ENCODE peak calls at places on chromosomes 4 and X, in five cellular contexts. One of them, this sample, is unnamed. For H3K27me3, the result is how much of the 10 kb centered on the place peaks cover.

GRCh38 chrX:1676866-1677265 is 62.0 kb downstream of the ASMT start:
- DNase-seq in H1: no peak
- DNase-seq in SK-N-SH: no peak
- DNase-seq in cardiac muscle cell: no peak
- DNase-seq in HL-60: no peak
- DNase-seq in this sample: no peak

GRCh38 chr4:7652451-7652871 is 217.7 kb upstream of the PSAPL1 start:
- DNase-seq in H1: no peak
- DNase-seq in SK-N-SH: no peak
- DNase-seq in cardiac muscle cell: no peak
- DNase-seq in HL-60: no peak
- DNase-seq in this sample: no peak

GRCh38 chr4:145503486-145504072 is 21.9 kb downstream of the SMAD1 start:
- DNase-seq in H1: no peak
- DNase-seq in SK-N-SH: no peak
- DNase-seq in cardiac muscle cell: no peak
- DNase-seq in HL-60: no peak
- DNase-seq in this sample: no peak

GRCh38 chr4:82984459-82984858 is 26.2 kb downstream of the LIN54 start:
- DNase-seq in H1: no peak
- DNase-seq in SK-N-SH: no peak
- DNase-seq in cardiac muscle cell: no peak
- DNase-seq in HL-60: no peak
- DNase-seq in this sample: peak

GRCh38 chr4:23991444-23991843 is 101.6 kb upstream of the PPARGC1A start:
- DNase-seq in H1: no peak
- DNase-seq in SK-N-SH: no peak
- DNase-seq in cardiac muscle cell: peak
- DNase-seq in HL-60: no peak
- DNase-seq in this sample: no peak

GRCh38 chr4:41095192-41095872 is 119.0 kb downstream of the APBB2 start:
- DNase-seq in H1: no peak
- DNase-seq in SK-N-SH: no peak
- DNase-seq in cardiac muscle cell: no peak
- DNase-seq in HL-60: no peak
- DNase-seq in this sample: no peak

GRCh38 chrX:101931104-101931493 is 728 bp downstream of the ZMAT1 start:
- DNase-seq in H1: no peak
- DNase-seq in SK-N-SH: peak
- DNase-seq in cardiac muscle cell: no peak
- DNase-seq in HL-60: peak
- DNase-seq in this sample: no peak

GRCh38 chr4:170388255-170388654 is 298.5 kb upstream of the AADAT start:
- DNase-seq in H1: no peak
- DNase-seq in SK-N-SH: no peak
- DNase-seq in cardiac muscle cell: no peak
- DNase-seq in HL-60: no peak
- DNase-seq in this sample: peak

GRCh38 chr4:10534820-10535219 is 77.6 kb upstream of the ZNF518B start:
- DNase-seq in H1: no peak
- DNase-seq in SK-N-SH: no peak
- DNase-seq in cardiac muscle cell: no peak
- DNase-seq in HL-60: no peak
- DNase-seq in this sample: no peak

GRCh38 chr4:74456056-74456744 is 11.3 kb downstream of the AREG start:
- DNase-seq in H1: no peak
- DNase-seq in SK-N-SH: no peak
- DNase-seq in cardiac muscle cell: no peak
- DNase-seq in HL-60: no peak
- DNase-seq in this sample: no peak

GRCh38 chr4:153507679-153508073 is 41.5 kb downstream of the TMEM131L start:
- DNase-seq in H1: no peak
- DNase-seq in SK-N-SH: no peak
- DNase-seq in cardiac muscle cell: no peak
- DNase-seq in HL-60: no peak
- DNase-seq in this sample: no peak

GRCh38 chr4:169620846-169621228 is 459 bp downstream of the CLCN3 start:
- DNase-seq in H1: no peak
- DNase-seq in SK-N-SH: peak
- DNase-seq in cardiac muscle cell: peak
- DNase-seq in HL-60: peak
- DNase-seq in this sample: no peak

GRCh38 chrX:10797493-10797892 is 177.1 kb upstream of the MID1 start:
- DNase-seq in H1: no peak
- DNase-seq in SK-N-SH: no peak
- DNase-seq in cardiac muscle cell: no peak
- DNase-seq in HL-60: no peak
- DNase-seq in this sample: no peak

GRCh38 chr4:8517946-8518345 is 62.2 kb upstream of the GPR78 start:
- DNase-seq in H1: no peak
- DNase-seq in SK-N-SH: no peak
- DNase-seq in cardiac muscle cell: no peak
- DNase-seq in HL-60: no peak
- DNase-seq in this sample: no peak

GRCh38 chrX:40107291-40108083 is 9.7 kb upstream of the BCOR start:
- DNase-seq in H1: no peak
- DNase-seq in SK-N-SH: peak
- DNase-seq in cardiac muscle cell: peak
- DNase-seq in HL-60: no peak
- DNase-seq in this sample: no peak

GRCh38 chr4:76611611-76612010 is 176.6 kb downstream of the SHROOM3 start:
- DNase-seq in H1: no peak
- DNase-seq in SK-N-SH: no peak
- DNase-seq in cardiac muscle cell: no peak
- DNase-seq in HL-60: no peak
- DNase-seq in this sample: no peak

GRCh38 chr4:145681956-145682355 is 2.0 kb downstream of the C4orf51 start:
- DNase-seq in H1: no peak
- DNase-seq in SK-N-SH: no peak
- DNase-seq in cardiac muscle cell: no peak
- DNase-seq in HL-60: no peak
- DNase-seq in this sample: no peak

GRCh38 chr4:116501954-116502353 is 583.4 kb downstream of the TRAM1L1 start:
- DNase-seq in H1: peak
- DNase-seq in SK-N-SH: no peak
- DNase-seq in cardiac muscle cell: peak
- DNase-seq in HL-60: no peak
- DNase-seq in this sample: no peak

GRCh38 chr4:28287837-28288236 is 1427.2 kb downstream of the STIM2 start:
- DNase-seq in H1: no peak
- DNase-seq in SK-N-SH: no peak
- DNase-seq in cardiac muscle cell: no peak
- DNase-seq in HL-60: no peak
- DNase-seq in this sample: peak

GRCh38 chr4:185894481-185894880 is 82.5 kb upstream of the SORBS2 start:
- DNase-seq in H1: no peak
- DNase-seq in SK-N-SH: no peak
- DNase-seq in cardiac muscle cell: no peak
- DNase-seq in HL-60: no peak
- DNase-seq in this sample: no peak

GRCh38 chr4:183658362-183659028 is 490 bp downstream of the RWDD4 start:
- DNase-seq in H1: no peak
- DNase-seq in SK-N-SH: peak
- DNase-seq in cardiac muscle cell: peak
- DNase-seq in HL-60: no peak
- DNase-seq in this sample: no peak

GRCh38 chr4:151356510-151356909 is 31.1 kb upstream of the SH3D19 start:
- DNase-seq in H1: no peak
- DNase-seq in SK-N-SH: no peak
- DNase-seq in cardiac muscle cell: no peak
- DNase-seq in HL-60: no peak
- DNase-seq in this sample: no peak

GRCh38 chr4:85402371-85402770 is 72.6 kb upstream of the ARHGAP24 start:
- DNase-seq in H1: no peak
- DNase-seq in SK-N-SH: no peak
- DNase-seq in cardiac muscle cell: no peak
- DNase-seq in HL-60: no peak
- DNase-seq in this sample: peak

GRCh38 chrX:116806288-116806802 is 343.6 kb upstream of the CT83 start:
- DNase-seq in H1: no peak
- DNase-seq in SK-N-SH: no peak
- DNase-seq in cardiac muscle cell: no peak
- DNase-seq in HL-60: no peak
- DNase-seq in this sample: no peak

GRCh38 chrX:27439771-27440170 is 23.4 kb downstream of the PPP4R3C start:
- DNase-seq in H1: no peak
- DNase-seq in SK-N-SH: no peak
- DNase-seq in cardiac muscle cell: no peak
- DNase-seq in HL-60: no peak
- DNase-seq in this sample: no peak

GRCh38 chr4:83109480-83110221 is 4.9 kb downstream of the PLAC8 start:
- DNase-seq in H1: no peak
- DNase-seq in SK-N-SH: peak
- DNase-seq in cardiac muscle cell: peak
- DNase-seq in HL-60: peak
- DNase-seq in this sample: no peak

GRCh38 chr4:69467797-69468196 is 27.9 kb downstream of the UGT2B4 start:
- DNase-seq in H1: peak
- DNase-seq in SK-N-SH: no peak
- DNase-seq in cardiac muscle cell: no peak
- DNase-seq in HL-60: no peak
- DNase-seq in this sample: no peak

GRCh38 chr4:121397434-121397833 is 16.6 kb upstream of the QRFPR start:
- DNase-seq in H1: no peak
- DNase-seq in SK-N-SH: no peak
- DNase-seq in cardiac muscle cell: no peak
- DNase-seq in HL-60: no peak
- DNase-seq in this sample: no peak

GRCh38 chrX:34585561-34585960 is 71.5 kb downstream of the TMEM47 start:
- DNase-seq in H1: no peak
- DNase-seq in SK-N-SH: no peak
- DNase-seq in cardiac muscle cell: no peak
- DNase-seq in HL-60: no peak
- DNase-seq in this sample: no peak

GRCh38 chr4:82528074-82528473 is 33.7 kb downstream of the TMEM150C start:
- DNase-seq in H1: no peak
- DNase-seq in SK-N-SH: no peak
- DNase-seq in cardiac muscle cell: no peak
- DNase-seq in HL-60: no peak
- DNase-seq in this sample: no peak

GRCh38 chr4:33091961-33092360 is 2371.8 kb downstream of the PCDH7 start:
- DNase-seq in H1: no peak
- DNase-seq in SK-N-SH: no peak
- DNase-seq in cardiac muscle cell: no peak
- DNase-seq in HL-60: no peak
- DNase-seq in this sample: no peak
- H3K4me3 ChIP-seq in H1: no peak
- H3K4me3 ChIP-seq in SK-N-SH: no peak
- H3K4me3 ChIP-seq in cardiac muscle cell: no peak
- H3K4me3 ChIP-seq in HL-60: no peak
- H3K4me3 ChIP-seq in this sample: no peak

GRCh38 chrX:95071052-95071451 is 1397.0 kb downstream of the FAM133A start:
- DNase-seq in H1: no peak
- DNase-seq in SK-N-SH: no peak
- DNase-seq in cardiac muscle cell: no peak
- DNase-seq in HL-60: no peak
- DNase-seq in this sample: no peak

GRCh38 chrX:95071621-95072020 is 1397.6 kb downstream of the FAM133A start:
- DNase-seq in H1: no peak
- DNase-seq in SK-N-SH: no peak
- DNase-seq in cardiac muscle cell: no peak
- DNase-seq in HL-60: no peak
- DNase-seq in this sample: no peak

GRCh38 chrX:95076449-95076848 is 1402.4 kb downstream of the FAM133A start:
- DNase-seq in H1: no peak
- DNase-seq in SK-N-SH: peak
- DNase-seq in cardiac muscle cell: peak
- DNase-seq in HL-60: peak
- DNase-seq in this sample: no peak
- TF ChIP-seq CTCF in H1: peak
- TF ChIP-seq CTCF in SK-N-SH: peak
- TF ChIP-seq CTCF in cardiac muscle cell: peak
- TF ChIP-seq CTCF in HL-60: peak
- TF ChIP-seq CTCF in this sample: peak

GRCh38 chr4:16089156-16089555 is 5.3 kb upstream of the PROM1 start:
- DNase-seq in H1: no peak
- DNase-seq in SK-N-SH: no peak
- DNase-seq in cardiac muscle cell: no peak
- DNase-seq in HL-60: no peak
- DNase-seq in this sample: no peak
- H3K27me3 ChIP-seq in H1: under half
- H3K27me3 ChIP-seq in SK-N-SH: under half
- H3K27me3 ChIP-seq in cardiac muscle cell: under half
- H3K27me3 ChIP-seq in HL-60: under half
- H3K27me3 ChIP-seq in this sample: under half

DNA sequence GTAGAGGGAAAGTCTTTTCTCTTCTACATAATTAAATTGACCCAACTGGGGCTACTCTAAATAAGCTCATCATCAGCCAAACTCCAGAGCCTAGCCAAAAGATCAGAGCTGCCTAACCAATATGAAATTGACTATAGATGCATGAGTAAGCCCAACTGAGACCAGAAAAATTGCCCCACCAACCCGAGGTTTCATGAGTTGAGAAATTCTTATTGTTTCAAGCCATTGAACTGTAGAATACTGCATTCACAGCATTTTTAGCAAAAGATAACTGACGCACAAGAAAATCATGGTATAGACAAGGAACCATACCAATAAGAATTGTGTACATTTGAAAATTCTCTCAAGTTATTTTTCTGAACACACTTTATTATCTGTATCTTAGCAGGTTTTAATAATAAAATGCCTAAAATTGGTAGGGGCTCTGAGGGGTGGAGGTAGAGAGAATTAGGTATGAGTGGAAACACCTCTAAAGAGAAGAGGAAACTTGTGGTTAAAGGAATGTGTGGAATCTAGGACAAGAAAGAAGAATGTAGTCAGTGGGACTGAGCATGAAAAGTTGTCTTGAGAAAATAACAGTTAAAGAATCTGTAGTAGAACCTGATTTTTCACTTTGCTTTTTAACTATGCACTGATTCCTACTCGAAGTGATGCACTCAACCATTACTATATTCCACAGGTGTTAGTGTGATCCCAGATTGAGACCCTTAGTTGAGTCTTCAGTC is 200.9 kb upstream of the PPP1R2C start:
- DNase-seq in H1: no peak
- DNase-seq in SK-N-SH: no peak
- DNase-seq in cardiac muscle cell: no peak
- DNase-seq in HL-60: no peak
- DNase-seq in this sample: no peak
- H3K4me3 ChIP-seq in H1: no peak
- H3K4me3 ChIP-seq in SK-N-SH: no peak
- H3K4me3 ChIP-seq in cardiac muscle cell: no peak
- H3K4me3 ChIP-seq in HL-60: no peak
- H3K4me3 ChIP-seq in this sample: no peak

This sample was measured in BJ.